ENCODE peak calls at places on chromosomes 11 and 22, in nine cellular contexts. One of them, this sample, is unnamed.

GRCh38 chr11:70073188-70073817 is 4.8 kb upstream of the ANO1 start:
- DNase-seq in esophagus squamous epithelium: no peak
- DNase-seq in right lobe of liver: no peak
- DNase-seq in small intestine: no peak
- DNase-seq in vagina: no peak
- DNase-seq in brain microvascular endothelial cell: no peak
- DNase-seq in dorsolateral prefrontal cortex: no peak
- DNase-seq in PC-9: no peak
- DNase-seq in heart left ventricle: no peak
- DNase-seq in this sample: peak

GRCh38 chr11:7677801-7678201 is 4.5 kb upstream of the CYB5R2 start:
- DNase-seq in esophagus squamous epithelium: no peak
- DNase-seq in right lobe of liver: no peak
- DNase-seq in small intestine: no peak
- DNase-seq in vagina: no peak
- DNase-seq in brain microvascular endothelial cell: no peak
- DNase-seq in dorsolateral prefrontal cortex: no peak
- DNase-seq in PC-9: no peak
- DNase-seq in heart left ventricle: no peak
- DNase-seq in this sample: no peak

GRCh38 chr11:102730036-102730815 is 5.5 kb upstream of the MMP8 start:
- DNase-seq in esophagus squamous epithelium: no peak
- DNase-seq in right lobe of liver: no peak
- DNase-seq in small intestine: no peak
- DNase-seq in vagina: no peak
- DNase-seq in brain microvascular endothelial cell: no peak
- DNase-seq in dorsolateral prefrontal cortex: no peak
- DNase-seq in PC-9: no peak
- DNase-seq in heart left ventricle: no peak
- DNase-seq in this sample: peak

GRCh38 chr22:30210235-30210831 is 36.2 kb downstream of the LIF start:
- DNase-seq in esophagus squamous epithelium: no peak
- DNase-seq in right lobe of liver: no peak
- DNase-seq in small intestine: no peak
- DNase-seq in vagina: no peak
- DNase-seq in brain microvascular endothelial cell: peak
- DNase-seq in dorsolateral prefrontal cortex: no peak
- DNase-seq in PC-9: peak
- DNase-seq in heart left ventricle: no peak
- DNase-seq in this sample: peak

GRCh38 chr11:128828350-128828749 is 38.7 kb downstream of the KCNJ1 start:
- DNase-seq in esophagus squamous epithelium: no peak
- DNase-seq in right lobe of liver: no peak
- DNase-seq in small intestine: no peak
- DNase-seq in vagina: no peak
- DNase-seq in brain microvascular endothelial cell: peak
- DNase-seq in dorsolateral prefrontal cortex: no peak
- DNase-seq in PC-9: no peak
- DNase-seq in heart left ventricle: no peak
- DNase-seq in this sample: no peak

GRCh38 chr11:73317373-73317772 is 9.3 kb downstream of the ARHGEF17 start:
- DNase-seq in esophagus squamous epithelium: no peak
- DNase-seq in right lobe of liver: no peak
- DNase-seq in small intestine: no peak
- DNase-seq in vagina: no peak
- DNase-seq in brain microvascular endothelial cell: no peak
- DNase-seq in dorsolateral prefrontal cortex: peak
- DNase-seq in PC-9: no peak
- DNase-seq in heart left ventricle: peak
- DNase-seq in this sample: no peak

GRCh38 chr22:33555814-33556522 is 364.3 kb downstream of the LARGE1 start:
- DNase-seq in esophagus squamous epithelium: no peak
- DNase-seq in right lobe of liver: no peak
- DNase-seq in small intestine: no peak
- DNase-seq in vagina: no peak
- DNase-seq in brain microvascular endothelial cell: no peak
- DNase-seq in dorsolateral prefrontal cortex: no peak
- DNase-seq in PC-9: no peak
- DNase-seq in heart left ventricle: no peak
- DNase-seq in this sample: no peak

GRCh38 chr22:48704335-48704734 is 1123.3 kb downstream of the BRD1 start:
- DNase-seq in esophagus squamous epithelium: no peak
- DNase-seq in right lobe of liver: no peak
- DNase-seq in small intestine: no peak
- DNase-seq in vagina: no peak
- DNase-seq in brain microvascular endothelial cell: no peak
- DNase-seq in dorsolateral prefrontal cortex: peak
- DNase-seq in PC-9: no peak
- DNase-seq in heart left ventricle: peak
- DNase-seq in this sample: no peak

GRCh38 chr22:26017932-26018331 is 151.3 kb upstream of the SEZ6L start:
- DNase-seq in esophagus squamous epithelium: no peak
- DNase-seq in right lobe of liver: no peak
- DNase-seq in small intestine: no peak
- DNase-seq in vagina: no peak
- DNase-seq in brain microvascular endothelial cell: no peak
- DNase-seq in dorsolateral prefrontal cortex: no peak
- DNase-seq in PC-9: no peak
- DNase-seq in heart left ventricle: no peak
- DNase-seq in this sample: no peak

GRCh38 chr11:70623906-70624597 is 225.7 kb downstream of the CTTN start:
- DNase-seq in esophagus squamous epithelium: no peak
- DNase-seq in right lobe of liver: no peak
- DNase-seq in small intestine: no peak
- DNase-seq in vagina: no peak
- DNase-seq in brain microvascular endothelial cell: no peak
- DNase-seq in dorsolateral prefrontal cortex: no peak
- DNase-seq in PC-9: no peak
- DNase-seq in heart left ventricle: no peak
- DNase-seq in this sample: no peak

GRCh38 chr11:47510231-47510630 is 42.7 kb downstream of the CELF1 start:
- DNase-seq in esophagus squamous epithelium: no peak
- DNase-seq in right lobe of liver: no peak
- DNase-seq in small intestine: peak
- DNase-seq in vagina: no peak
- DNase-seq in brain microvascular endothelial cell: peak
- DNase-seq in dorsolateral prefrontal cortex: no peak
- DNase-seq in PC-9: no peak
- DNase-seq in heart left ventricle: no peak
- DNase-seq in this sample: no peak

DNA sequence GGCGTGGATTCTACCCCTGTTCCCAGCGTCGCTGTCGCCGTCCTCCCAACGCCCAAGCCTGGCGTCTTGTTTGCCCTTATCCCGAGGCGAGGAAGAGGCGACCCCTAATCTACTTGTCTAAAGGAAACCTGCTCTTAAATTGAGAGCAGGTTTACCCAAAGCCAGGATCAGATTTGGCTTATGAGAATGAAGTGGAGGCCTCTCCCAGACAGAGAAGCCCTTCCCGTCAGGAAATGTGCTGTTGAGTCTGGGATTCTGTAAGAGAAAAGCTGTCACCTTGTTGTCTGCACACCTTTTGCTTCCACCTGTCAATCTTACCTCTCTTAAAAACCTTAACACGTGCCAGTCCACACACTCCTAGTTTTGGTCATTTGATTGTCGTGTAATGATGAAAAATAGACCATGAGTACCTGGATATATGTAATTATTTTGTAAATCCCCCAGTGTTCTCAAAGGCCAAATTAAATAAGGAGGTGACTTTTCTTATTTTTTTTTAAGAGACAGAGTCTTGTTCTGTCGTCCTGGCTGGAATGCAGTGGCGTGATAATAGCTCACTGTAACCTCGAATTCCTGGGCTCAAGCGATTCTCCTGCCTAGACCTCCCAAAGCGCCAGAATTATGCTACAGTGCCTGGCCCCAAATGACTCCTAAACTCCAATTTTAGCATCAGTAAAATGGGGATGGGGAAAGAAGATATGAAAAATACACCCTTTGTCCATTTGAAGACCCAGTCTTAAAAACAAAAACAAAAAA is 627 bp downstream of the GTF2H1 start:
- DNase-seq in esophagus squamous epithelium: no peak
- DNase-seq in right lobe of liver: no peak
- DNase-seq in small intestine: no peak
- DNase-seq in vagina: no peak
- DNase-seq in brain microvascular endothelial cell: no peak
- DNase-seq in dorsolateral prefrontal cortex: no peak
- DNase-seq in PC-9: no peak
- DNase-seq in heart left ventricle: no peak
- DNase-seq in this sample: no peak
- H3K27ac ChIP-seq in esophagus squamous epithelium: peak
- H3K27ac ChIP-seq in right lobe of liver: peak
- H3K27ac ChIP-seq in small intestine: peak
- H3K27ac ChIP-seq in vagina: peak
- H3K27ac ChIP-seq in brain microvascular endothelial cell: peak
- H3K27ac ChIP-seq in dorsolateral prefrontal cortex: peak
- H3K27ac ChIP-seq in PC-9: peak
- H3K27ac ChIP-seq in heart left ventricle: peak
- H3K27ac ChIP-seq in this sample: peak

GRCh38 chr22:22746963-22747933 is 102.8 kb downstream of the GGTLC2 start:
- DNase-seq in esophagus squamous epithelium: no peak
- DNase-seq in right lobe of liver: no peak
- DNase-seq in small intestine: no peak
- DNase-seq in vagina: peak
- DNase-seq in brain microvascular endothelial cell: no peak
- DNase-seq in dorsolateral prefrontal cortex: no peak
- DNase-seq in PC-9: no peak
- DNase-seq in heart left ventricle: no peak
- DNase-seq in this sample: peak
- H3K27ac ChIP-seq in esophagus squamous epithelium: no peak
- H3K27ac ChIP-seq in right lobe of liver: no peak
- H3K27ac ChIP-seq in small intestine: peak
- H3K27ac ChIP-seq in vagina: no peak
- H3K27ac ChIP-seq in brain microvascular endothelial cell: no peak
- H3K27ac ChIP-seq in dorsolateral prefrontal cortex: no peak
- H3K27ac ChIP-seq in PC-9: no peak
- H3K27ac ChIP-seq in heart left ventricle: no peak
- H3K27ac ChIP-seq in this sample: no peak

GRCh38 chr11:68541983-68542382 is 81.4 kb downstream of the PPP6R3 start:
- DNase-seq in esophagus squamous epithelium: no peak
- DNase-seq in right lobe of liver: no peak
- DNase-seq in small intestine: peak
- DNase-seq in vagina: no peak
- DNase-seq in brain microvascular endothelial cell: no peak
- DNase-seq in dorsolateral prefrontal cortex: no peak
- DNase-seq in PC-9: no peak
- DNase-seq in heart left ventricle: peak
- DNase-seq in this sample: peak
- H3K27ac ChIP-seq in esophagus squamous epithelium: no peak
- H3K27ac ChIP-seq in right lobe of liver: no peak
- H3K27ac ChIP-seq in small intestine: no peak
- H3K27ac ChIP-seq in vagina: peak
- H3K27ac ChIP-seq in brain microvascular endothelial cell: no peak
- H3K27ac ChIP-seq in dorsolateral prefrontal cortex: no peak
- H3K27ac ChIP-seq in PC-9: no peak
- H3K27ac ChIP-seq in heart left ventricle: no peak
- H3K27ac ChIP-seq in this sample: no peak

GRCh38 chr11:20032127-20032526 is 128.1 kb downstream of the DBX1 start:
- DNase-seq in esophagus squamous epithelium: no peak
- DNase-seq in right lobe of liver: no peak
- DNase-seq in small intestine: no peak
- DNase-seq in vagina: no peak
- DNase-seq in brain microvascular endothelial cell: no peak
- DNase-seq in dorsolateral prefrontal cortex: no peak
- DNase-seq in PC-9: no peak
- DNase-seq in heart left ventricle: no peak
- DNase-seq in this sample: no peak

GRCh38 chr11:20029193-20029592 is 131.1 kb downstream of the DBX1 start:
- DNase-seq in esophagus squamous epithelium: no peak
- DNase-seq in right lobe of liver: no peak
- DNase-seq in small intestine: no peak
- DNase-seq in vagina: no peak
- DNase-seq in brain microvascular endothelial cell: no peak
- DNase-seq in dorsolateral prefrontal cortex: no peak
- DNase-seq in PC-9: no peak
- DNase-seq in heart left ventricle: no peak
- DNase-seq in this sample: no peak

GRCh38 chr11:20031155-20032001 is 128.9 kb downstream of the DBX1 start:
- DNase-seq in esophagus squamous epithelium: no peak
- DNase-seq in right lobe of liver: no peak
- DNase-seq in small intestine: no peak
- DNase-seq in vagina: no peak
- DNase-seq in brain microvascular endothelial cell: peak
- DNase-seq in dorsolateral prefrontal cortex: no peak
- DNase-seq in PC-9: peak
- DNase-seq in heart left ventricle: no peak
- DNase-seq in this sample: peak

GRCh38 chr11:20032577-20033265 is 127.6 kb downstream of the DBX1 start:
- DNase-seq in esophagus squamous epithelium: no peak
- DNase-seq in right lobe of liver: no peak
- DNase-seq in small intestine: no peak
- DNase-seq in vagina: no peak
- DNase-seq in brain microvascular endothelial cell: no peak
- DNase-seq in dorsolateral prefrontal cortex: no peak
- DNase-seq in PC-9: no peak
- DNase-seq in heart left ventricle: no peak
- DNase-seq in this sample: no peak

DNA sequence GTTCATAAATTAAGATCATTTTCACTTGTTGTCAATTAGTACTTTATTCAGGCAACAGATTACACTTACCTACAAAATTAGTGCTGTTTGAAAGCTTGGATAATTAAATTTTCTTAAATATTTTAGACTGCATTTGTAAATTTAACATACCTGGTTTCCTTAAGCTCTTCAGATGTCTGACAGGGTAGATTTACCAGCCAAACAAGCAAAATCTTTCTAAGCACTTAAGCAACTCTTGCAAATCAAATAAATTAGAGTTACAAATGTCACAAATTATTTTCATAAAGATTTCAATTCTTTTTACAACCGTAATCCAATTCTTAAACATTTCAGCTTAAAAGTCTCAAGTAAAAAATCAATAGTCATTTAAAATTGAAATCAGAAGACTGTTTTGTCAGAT is 129.8 kb downstream of the DBX1 start:
- DNase-seq in esophagus squamous epithelium: no peak
- DNase-seq in right lobe of liver: no peak
- DNase-seq in small intestine: no peak
- DNase-seq in vagina: no peak
- DNase-seq in brain microvascular endothelial cell: no peak
- DNase-seq in dorsolateral prefrontal cortex: no peak
- DNase-seq in PC-9: no peak
- DNase-seq in heart left ventricle: no peak
- DNase-seq in this sample: no peak
- H3K27ac ChIP-seq in esophagus squamous epithelium: no peak
- H3K27ac ChIP-seq in right lobe of liver: no peak
- H3K27ac ChIP-seq in small intestine: no peak
- H3K27ac ChIP-seq in vagina: no peak
- H3K27ac ChIP-seq in brain microvascular endothelial cell: no peak
- H3K27ac ChIP-seq in dorsolateral prefrontal cortex: no peak
- H3K27ac ChIP-seq in PC-9: peak
- H3K27ac ChIP-seq in heart left ventricle: no peak
- H3K27ac ChIP-seq in this sample: peak

GRCh38 chr11:77529685-77530084 is 55.8 kb upstream of the PAK1 start:
- DNase-seq in esophagus squamous epithelium: no peak
- DNase-seq in right lobe of liver: no peak
- DNase-seq in small intestine: no peak
- DNase-seq in vagina: no peak
- DNase-seq in brain microvascular endothelial cell: no peak
- DNase-seq in dorsolateral prefrontal cortex: no peak
- DNase-seq in PC-9: no peak
- DNase-seq in heart left ventricle: no peak
- DNase-seq in this sample: no peak
- H3K27ac ChIP-seq in esophagus squamous epithelium: no peak
- H3K27ac ChIP-seq in right lobe of liver: no peak
- H3K27ac ChIP-seq in small intestine: no peak
- H3K27ac ChIP-seq in vagina: no peak
- H3K27ac ChIP-seq in brain microvascular endothelial cell: no peak
- H3K27ac ChIP-seq in dorsolateral prefrontal cortex: no peak
- H3K27ac ChIP-seq in PC-9: no peak
- H3K27ac ChIP-seq in heart left ventricle: no peak
- H3K27ac ChIP-seq in this sample: no peak

GRCh38 chr22:49959782-49960158 is 802 bp upstream of the PIM3 start:
- DNase-seq in esophagus squamous epithelium: no peak
- DNase-seq in right lobe of liver: peak
- DNase-seq in small intestine: peak
- DNase-seq in vagina: no peak
- DNase-seq in brain microvascular endothelial cell: no peak
- DNase-seq in dorsolateral prefrontal cortex: no peak
- DNase-seq in PC-9: no peak
- DNase-seq in heart left ventricle: no peak
- DNase-seq in this sample: no peak
- H3K27ac ChIP-seq in esophagus squamous epithelium: peak
- H3K27ac ChIP-seq in right lobe of liver: peak
- H3K27ac ChIP-seq in small intestine: peak
- H3K27ac ChIP-seq in vagina: peak
- H3K27ac ChIP-seq in brain microvascular endothelial cell: peak
- H3K27ac ChIP-seq in dorsolateral prefrontal cortex: peak
- H3K27ac ChIP-seq in PC-9: peak
- H3K27ac ChIP-seq in heart left ventricle: peak
- H3K27ac ChIP-seq in this sample: peak

This sample was measured in SJSA1.